ENCODE peak calls at places on chromosomes 1 and 21, in five cellular contexts. W is IMR-90; N is HT-29; F is stimulated activated naive B cell treated with anti-CD40 and anti-IgM and Interleukin-4, amounts not matched to agents 10 μg/mL and 1 μg/mL and 100 μg/mL, for 72 hours; O is RPMI8226. K is an unnamed sample.

GRCh38 chr1:26053718-26054572 is 8.0 kb upstream of the SLC30A2 start:
- DNase-seq in F (no peak), O (no peak), W (no peak), N (no peak), K (no peak)

GRCh38 chr1:172670791-172671190 is 11.9 kb downstream of the FASLG start:
- DNase-seq in O (no peak), F (no peak), W (no peak), N (no peak), K (no peak)

GRCh38 chr21:43195131-43196021 is 26.6 kb downstream of the CRYAA start:
- DNase-seq in W (no peak), O (no peak), F (no peak), N (no peak), K (no peak)

GRCh38 chr1:102107441-102107840 is 110.7 kb upstream of the OLFM3 start:
- DNase-seq in O (no peak), F (no peak), W (no peak), N (no peak), K (no peak)

GRCh38 chr1:216055004-216055403 is 368.2 kb downstream of the USH2A start:
- DNase-seq in F (no peak), O (no peak), W (no peak), N (no peak), K (no peak)

GRCh38 chr1:237932806-237933205 is 42.1 kb upstream of the ZP4 start:
- DNase-seq in W (peak; percentile 0), O (no peak), F (no peak), N (no peak), K (no peak)

GRCh38 chr1:163528710-163529348 is 207.1 kb downstream of the NUF2 start:
- DNase-seq in N (peak; percentile 48), F (no peak), O (peak; percentile 49), W (peak; percentile 15), K (no peak)

GRCh38 chr1:154481058-154481457 is 21.0 kb upstream of the TDRD10 start:
- DNase-seq in F (no peak), O (peak; percentile 44), N (no peak), W (no peak), K (no peak)

GRCh38 chr21:37767984-37768383 is 148.3 kb downstream of the KCNJ6 start:
- DNase-seq in F (no peak), W (peak; percentile 61), N (no peak), O (no peak), K (no peak)

GRCh38 chr21:38729745-38730401 is 75.9 kb upstream of the ETS2 start:
- DNase-seq in O (no peak), F (no peak), W (peak; percentile 9), N (no peak), K (no peak)

GRCh38 chr21:37863842-37864241 is 52.4 kb downstream of the KCNJ6 start:
- DNase-seq in N (no peak), W (peak; percentile 94), F (no peak), O (no peak), K (no peak)

GRCh38 chr1:1763657-1764621 is 14.3 kb downstream of the NADK start:
- DNase-seq in F (no peak), O (no peak), N (no peak), W (no peak), K (no peak)

GRCh38 chr21:41008351-41008750 is 159.6 kb upstream of the BACE2 start:
- DNase-seq in O (no peak), N (no peak), F (no peak), W (no peak), K (no peak)

GRCh38 chr1:41572224-41572623 is 87.7 kb upstream of the EDN2 start:
- DNase-seq in O (no peak), F (no peak), W (no peak), N (no peak), K (no peak)

GRCh38 chr1:88216441-88216840 is 467.6 kb upstream of the PKN2 start:
- DNase-seq in W (no peak), N (no peak), O (no peak), F (no peak), K (no peak)

GRCh38 chr1:112625696-112626095 is 6.1 kb downstream of the CAPZA1 start:
- DNase-seq in O (no peak), W (no peak), F (no peak), N (no peak), K (no peak)

GRCh38 chr1:93033785-93034184 is 45.3 kb upstream of the MTF2 start:
- DNase-seq in O (peak; percentile 46), W (peak; percentile 9), N (no peak), F (no peak), K (no peak)

GRCh38 chr1:183670169-183670568 is 17.1 kb upstream of the APOBEC4 start:
- DNase-seq in W (no peak), N (peak; percentile 14), O (no peak), F (no peak), K (no peak)

GRCh38 chr1:228162286-228163003 is 3.2 kb upstream of the IBA57 start:
- DNase-seq in F (no peak), N (peak; percentile 7), W (no peak), O (no peak), K (no peak)

GRCh38 chr1:171852273-171852672 is 11.0 kb downstream of the DNM3 start:
- DNase-seq in F (no peak), W (peak; percentile 10), N (no peak), O (no peak), K (no peak)

GRCh38 chr1:181135815-181136737 is 47.6 kb downstream of the IER5 start:
- DNase-seq in O (peak; percentile 37), N (no peak), W (peak; percentile 94), F (no peak), K (no peak)

GRCh38 chr1:111730282-111730681 is 8.9 kb downstream of the INKA2 start:
- DNase-seq in O (no peak), F (no peak), N (no peak), W (no peak), K (no peak)

GRCh38 chr1:221839794-221840395 is 98.0 kb upstream of the DUSP10 start:
- DNase-seq in O (no peak), N (peak; percentile 18), W (peak; percentile 44), F (peak; percentile 82), K (no peak)

GRCh38 chr1:193476748-193477147 is 290.3 kb upstream of the B3GALT2 start:
- DNase-seq in F (peak; percentile 4), N (no peak), O (no peak), W (no peak), K (no peak)

GRCh38 chr1:12184008-12184681 is 17.4 kb downstream of the TNFRSF1B start:
- DNase-seq in W (peak; percentile 85), O (no peak), F (peak; percentile 36), N (no peak), K (peak; percentile 69)

GRCh38 chr1:210291786-210292275 is 36.9 kb upstream of the HHAT start:
- DNase-seq in O (no peak), N (no peak), W (no peak), F (no peak), K (no peak)

GRCh38 chr1:229070168-229070567 is 200.7 kb upstream of the RAB4A start:
- DNase-seq in W (peak; percentile 47), O (peak; percentile 94), F (no peak), N (peak; percentile 42), K (peak; percentile 49)

GRCh38 chr1:157803851-157804250 is 16.1 kb downstream of the FCRL1 start:
- DNase-seq in O (peak; percentile 96), F (peak; percentile 51), N (no peak), W (no peak), K (no peak)

GRCh38 chr1:14476170-14476955 is 122.1 kb upstream of the KAZN start:
- DNase-seq in N (no peak), W (peak; percentile 6), O (no peak), F (no peak), K (no peak)

GRCh38 chr1:77292551-77292950 is 10.7 kb downstream of the AK5 start:
- DNase-seq in F (no peak), N (no peak), W (no peak), O (no peak), K (no peak)

GRCh38 chr1:23080885-23081284 is 61.6 kb downstream of the KDM1A start:
- DNase-seq in O (no peak), N (no peak), F (no peak), W (no peak), K (no peak)

GRCh38 chr1:44305962-44306422 is 49.1 kb downstream of the ERI3 start:
- DNase-seq in W (no peak), N (no peak), F (no peak), O (no peak), K (no peak)

GRCh38 chr1:59238535-59238934 is 58.4 kb upstream of the FGGY start:
- DNase-seq in W (no peak), F (no peak), O (no peak), N (no peak), K (no peak)

K was measured in frontal cortex.